ENCODE peak calls at places on chromosomes 6 and 20, in eight cellular contexts. P, I, G, M, W, J, Q and T are unnamed samples.

GRCh38 chr20:48701702-48702101 is 126.1 kb downstream of the PREX1 start:
- DNase-seq in W (no peak), J (no peak), I (no peak), P (no peak), M (no peak), G (no peak), Q (no peak), T (no peak)

GRCh38 chr6:106608080-106608668 is 21.1 kb downstream of the RTN4IP1 start:
- DNase-seq in G (peak; percentile 44), M (peak; percentile 51), J (no peak), P (peak; percentile 3), Q (peak; percentile 93), I (no peak), W (peak; percentile 14), T (peak; percentile 64)

GRCh38 chr20:7714549-7714948 is 225.7 kb downstream of the HAO1 start:
- DNase-seq in Q (no peak), J (no peak), P (no peak), I (no peak), W (no peak), M (no peak), G (no peak), T (no peak)

GRCh38 chr20:63945031-63945658 is 11.1 kb downstream of the UCKL1 start:
- DNase-seq in M (no peak), G (no peak), P (no peak), W (no peak), I (no peak), J (no peak), Q (no peak), T (no peak)

GRCh38 chr6:3359091-3359752 is 97.6 kb downstream of the SLC22A23 start:
- DNase-seq in G (peak; percentile 35), M (no peak), Q (no peak), P (no peak), I (no peak), J (no peak), W (no peak), T (peak; percentile 78)

GRCh38 chr20:58378704-58379103 is 10.3 kb upstream of the VAPB start:
- DNase-seq in W (no peak), G (no peak), M (no peak), J (no peak), I (no peak), P (no peak), Q (no peak), T (no peak)

GRCh38 chr6:83429857-83430605 is 820 bp downstream of the ME1 start:
- DNase-seq in Q (no peak), P (no peak), M (no peak), I (no peak), G (peak; percentile 36), J (no peak), W (no peak), T (peak; percentile 53)

GRCh38 chr6:153167026-153167891 is 36.2 kb upstream of the RGS17 start:
- DNase-seq in G (peak; percentile 59), Q (no peak), M (no peak), J (no peak), P (no peak), W (no peak), I (no peak), T (peak; percentile 93)

GRCh38 chr6:4180653-4181255 is 45.4 kb upstream of the ECI2 start:
- DNase-seq in J (no peak), I (no peak), M (no peak), G (peak; percentile 52), Q (peak; percentile 83), W (no peak), P (no peak), T (peak; percentile 46)

GRCh38 chr6:79803917-79804316 is 143.4 kb downstream of the ELOVL4 start:
- DNase-seq in I (no peak), W (no peak), P (no peak), Q (no peak), M (no peak), J (no peak), G (no peak), T (no peak)

GRCh38 chr6:138533667-138534066 is 34.4 kb upstream of the NHSL1 start:
- DNase-seq in G (no peak), W (no peak), M (no peak), J (no peak), P (peak; percentile 87), I (no peak), Q (no peak), T (no peak)

GRCh38 chr6:21264288-21264818 is 329.2 kb upstream of the SOX4 start:
- DNase-seq in G (no peak), I (no peak), Q (no peak), J (no peak), W (no peak), P (peak; percentile 79), M (no peak), T (no peak)

GRCh38 chr20:22626501-22626900 is 42.1 kb upstream of the FOXA2 start:
- DNase-seq in P (no peak), W (no peak), G (no peak), J (no peak), Q (no peak), M (no peak), I (no peak), T (no peak)

GRCh38 chr6:15330174-15330934 is 84.5 kb downstream of the JARID2 start:
- DNase-seq in I (no peak), P (no peak), W (no peak), Q (no peak), M (no peak), G (peak; percentile 39), J (no peak), T (peak; percentile 85)

GRCh38 chr20:57977588-57977987 is 250.9 kb downstream of the ANKRD60 start:
- DNase-seq in Q (no peak), I (no peak), G (no peak), J (no peak), W (no peak), P (no peak), M (no peak), T (no peak)

GRCh38 chr6:35092362-35093117 is 48.6 kb downstream of the TCP11 start:
- DNase-seq in Q (no peak), G (peak; percentile 87), I (no peak), P (no peak), W (no peak), M (no peak), J (no peak), T (peak; percentile 80)

GRCh38 chr6:152271681-152272464 is 365.3 kb downstream of the SYNE1 start:
- DNase-seq in J (no peak), P (no peak), Q (no peak), G (peak; percentile 74), W (no peak), I (no peak), M (no peak), T (peak; percentile 77)

GRCh38 chr6:107679457-107679856 is 144.7 kb downstream of the SCML4 start:
- DNase-seq in Q (no peak), G (peak; percentile 54), I (no peak), M (no peak), P (no peak), W (no peak), J (no peak), T (peak; percentile 83)

GRCh38 chr20:20466341-20466879 is 98.5 kb downstream of the INSM1 start:
- DNase-seq in G (peak; percentile 75), M (no peak), P (no peak), J (peak; percentile 57), I (no peak), Q (peak; percentile 42), W (no peak), T (peak; percentile 93)

GRCh38 chr6:70599187-70599586 is 32.5 kb downstream of the SDHAF4 start:
- DNase-seq in P (no peak), I (no peak), Q (no peak), W (no peak), G (no peak), M (no peak), J (peak; percentile 40), T (no peak)

GRCh38 chr20:34954905-34955231 is 738 bp downstream of the GSS start:
- DNase-seq in G (peak; percentile 55), W (no peak), M (peak; percentile 17), J (no peak), Q (no peak), P (no peak), I (no peak), T (peak; percentile 73)

GRCh38 chr6:150897400-150897943 is 32.0 kb downstream of the MTHFD1L start:
- DNase-seq in Q (no peak), W (no peak), P (no peak), J (no peak), G (no peak), M (no peak), I (no peak), T (no peak)

GRCh38 chr6:170008386-170008785 is 257.0 kb downstream of the ERMARD start:
- DNase-seq in I (no peak), Q (no peak), W (no peak), M (no peak), G (no peak), J (no peak), P (no peak), T (no peak)

GRCh38 chr6:33705268-33705885 is 6.1 kb downstream of the UQCC2 start:
- DNase-seq in W (no peak), Q (no peak), M (no peak), G (no peak), I (no peak), J (no peak), P (no peak), T (peak; percentile 13)

GRCh38 chr6:113015249-113015648 is 668.1 kb downstream of the RFPL4B start:
- DNase-seq in J (no peak), P (no peak), Q (no peak), W (no peak), G (peak; percentile 52), I (no peak), M (no peak), T (peak; percentile 84)

GRCh38 chr6:15491255-15491985 is 171.4 kb downstream of the DTNBP1 start:
- DNase-seq in I (peak; percentile 54), P (peak; percentile 68), Q (peak; percentile 71), J (peak; percentile 66), G (peak; percentile 85), W (peak; percentile 63), M (peak; percentile 73), T (peak; percentile 87)

GRCh38 chr20:47205577-47206123 is 150.8 kb downstream of the ZMYND8 start:
- DNase-seq in Q (peak; percentile 59), M (peak; percentile 70), P (no peak), I (no peak), W (peak; percentile 47), J (peak; percentile 60), G (peak; percentile 93), T (peak; percentile 84)

GRCh38 chr6:138188278-138188923 is 26.7 kb downstream of the ARFGEF3 start:
- DNase-seq in I (no peak), M (no peak), Q (no peak), G (no peak), W (no peak), J (no peak), P (peak; percentile 92), T (no peak)

GRCh38 chr6:147141690-147142308 is 62.4 kb upstream of the STXBP5 start:
- DNase-seq in J (no peak), I (no peak), M (no peak), P (no peak), Q (no peak), G (peak; percentile 21), W (no peak), T (peak; percentile 27)

GRCh38 chr20:10171864-10172751 is 46.5 kb upstream of the SNAP25 start:
- DNase-seq in W (peak; percentile 4), I (no peak), M (peak; percentile 39), P (peak; percentile 26), J (peak; percentile 60), G (peak; percentile 28), Q (no peak), T (peak; percentile 65)

GRCh38 chr6:36823421-36824096 is 15.7 kb downstream of the CPNE5 start:
- DNase-seq in J (no peak), M (no peak), G (no peak), Q (no peak), W (no peak), P (no peak), I (no peak), T (no peak)

GRCh38 chr6:26121141-26122004 is 34.1 kb downstream of the HFE start:
- DNase-seq in P (no peak), J (no peak), W (no peak), M (no peak), Q (no peak), I (no peak), G (no peak), T (peak; percentile 15)

GRCh38 chr20:59135093-59135492 is 28.5 kb upstream of the ZNF831 start:
- DNase-seq in P (no peak), G (no peak), Q (no peak), J (no peak), I (no peak), M (no peak), W (no peak), T (no peak)

GRCh38 chr6:91436448-91436847 is 849.6 kb upstream of the MAP3K7 start:
- DNase-seq in W (no peak), J (no peak), I (no peak), M (no peak), P (no peak), G (no peak), Q (no peak), T (no peak)